ENCODE peak calls at places on chromosomes 5 and 9, in eight cellular contexts. H, E, C, N, A, S, I and G are unnamed samples.

GRCh38 chr5:124604419-124604818 is 142.0 kb downstream of the ZNF608 start:
- DNase-seq in S (no peak), I (no peak), C (no peak), A (no peak), N (no peak), H (no peak), E (no peak), G (no peak)

GRCh38 chr5:171600736-171601265 is 181.4 kb downstream of the FGF18 start:
- DNase-seq in N (no peak), E (no peak), I (peak; percentile 60), A (peak; percentile 24), C (peak; percentile 43), S (no peak), H (no peak), G (peak; percentile 76)

GRCh38 chr9:121937248-121937647 is 155.9 kb downstream of the TTLL11 start:
- DNase-seq in A (no peak), N (no peak), C (no peak), S (no peak), H (no peak), E (no peak), I (no peak), G (no peak)

GRCh38 chr5:143472576-143472975 is 69.1 kb upstream of the NR3C1 start:
- DNase-seq in I (no peak), E (no peak), A (no peak), C (no peak), N (no peak), H (no peak), S (no peak), G (no peak)

GRCh38 chr5:79853676-79854418 is 137.2 kb downstream of the MTX3 start:
- DNase-seq in A (no peak), C (no peak), N (no peak), S (peak; percentile 83), I (no peak), H (no peak), E (no peak), G (no peak)

GRCh38 chr9:131625848-131626670 is 80.7 kb downstream of the PRRT1B start:
- DNase-seq in H (no peak), A (no peak), I (no peak), N (no peak), S (no peak), E (peak; percentile 64), C (no peak), G (no peak)

GRCh38 chr5:128346038-128346437 is 192.0 kb downstream of the FBN2 start:
- DNase-seq in N (no peak), H (no peak), A (no peak), E (no peak), I (no peak), C (no peak), S (no peak), G (no peak)

GRCh38 chr9:36306481-36307306 is 48.4 kb upstream of the GNE start:
- DNase-seq in I (no peak), E (no peak), A (peak; percentile 22), N (no peak), H (no peak), S (peak; percentile 67), C (no peak), G (no peak)

GRCh38 chr9:75803130-75803529 is 87.3 kb upstream of the PCSK5 start:
- DNase-seq in E (no peak), I (no peak), A (peak; percentile 48), C (no peak), N (no peak), H (no peak), S (peak; percentile 17), G (no peak)

GRCh38 chr9:33311953-33312352 is 21.6 kb downstream of the NFX1 start:
- DNase-seq in C (no peak), H (no peak), E (no peak), N (no peak), S (no peak), I (no peak), A (no peak), G (no peak)

GRCh38 chr9:13083973-13084528 is 195.4 kb downstream of the MPDZ start:
- DNase-seq in N (no peak), H (no peak), S (peak; percentile 76), I (no peak), A (peak; percentile 46), C (no peak), E (no peak), G (no peak)

GRCh38 chr5:139383275-139383992 is at the start of gene SLC23A1:
- DNase-seq in S (no peak), N (no peak), I (no peak), C (no peak), E (no peak), H (no peak), A (no peak), G (peak; percentile 38)

GRCh38 chr9:127897194-127897692 is 2.2 kb downstream of the ST6GALNAC6 start:
- DNase-seq in E (peak; percentile 93), S (no peak), H (peak; percentile 78), C (peak; percentile 87), I (peak; percentile 70), N (no peak), A (peak; percentile 89), G (peak; percentile 84)

GRCh38 chr5:88688981-88689661 is 193.9 kb downstream of the MEF2C start:
- DNase-seq in E (no peak), N (no peak), A (no peak), S (peak; percentile 43), I (no peak), H (no peak), C (no peak), G (no peak)

GRCh38 chr5:77993141-77993540 is 217.0 kb upstream of the TBCA start:
- DNase-seq in E (no peak), A (no peak), N (no peak), C (no peak), H (no peak), I (no peak), S (no peak), G (no peak)

GRCh38 chr9:4009006-4009511 is 290.8 kb downstream of the GLIS3 start:
- DNase-seq in C (no peak), E (no peak), N (no peak), S (no peak), I (no peak), A (no peak), H (no peak), G (no peak)

GRCh38 chr9:34662544-34663295 is at the start of gene CCL27:
- DNase-seq in C (no peak), I (no peak), A (no peak), S (peak; percentile 65), E (no peak), H (no peak), N (no peak), G (no peak)

DNA sequence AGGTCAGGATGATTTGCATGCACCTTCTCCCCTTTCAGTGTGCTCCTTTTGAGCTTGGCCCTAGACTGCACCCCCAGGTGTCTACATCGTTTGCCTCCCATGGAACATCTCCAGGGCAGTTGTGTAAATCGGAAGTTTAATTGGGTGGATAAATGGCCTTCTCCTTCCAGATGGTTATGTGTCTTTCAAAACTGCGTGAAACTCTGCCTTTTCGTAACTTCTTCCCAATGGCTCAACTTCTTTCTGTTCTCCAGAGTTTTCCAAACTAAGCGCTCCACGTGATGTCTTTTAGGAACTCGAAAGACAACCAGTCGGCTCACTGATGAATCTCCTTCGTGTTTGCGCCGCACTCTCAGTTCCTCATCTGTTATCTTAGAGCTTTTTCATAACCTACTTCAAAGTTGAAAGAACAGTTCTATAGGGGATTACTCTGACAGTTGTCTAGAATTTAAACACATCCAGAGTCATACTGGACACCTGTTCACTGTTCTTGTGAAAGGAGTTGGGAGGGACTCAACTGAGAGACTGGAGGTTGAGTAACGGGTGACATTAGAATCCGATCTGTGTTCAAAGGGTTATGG is 1.8 kb downstream of the ADAMTS19 start:
- DNase-seq in N (no peak), C (no peak), E (no peak), H (no peak), A (no peak), S (no peak), I (no peak), G (no peak)
- H3K4me3 ChIP-seq in N (no peak overlapping the region), C (peak overlapping the region; percentile 65), E (no peak overlapping the region), H (peak overlapping the region; percentile 36), A (peak overlapping the region; percentile 58), S (peak overlapping the region; percentile 62), I (no peak overlapping the region), G (peak overlapping the region; percentile 39)

GRCh38 chr5:19866088-19866446 is 121.9 kb downstream of the CDH18 start:
- DNase-seq in S (no peak), C (no peak), A (no peak), H (no peak), E (no peak), I (no peak), N (no peak), G (no peak)
- H3K4me3 ChIP-seq in S (no peak overlapping the region), C (no peak overlapping the region), A (no peak overlapping the region), H (no peak overlapping the region), E (no peak overlapping the region), I (no peak overlapping the region), N (no peak overlapping the region), G (no peak overlapping the region)

GRCh38 chr9:21935631-21936030 is 58.6 kb downstream of the CDKN2A start:
- DNase-seq in H (no peak), C (no peak), S (no peak), A (no peak), N (no peak), I (no peak), E (no peak), G (no peak)

GRCh38 chr9:21936161-21936560 is 58.0 kb downstream of the CDKN2A start:
- DNase-seq in C (no peak), E (no peak), S (no peak), I (no peak), N (no peak), A (peak; percentile 29), H (no peak), G (no peak)

GRCh38 chr9:21931428-21931827 is 62.8 kb downstream of the CDKN2A start:
- DNase-seq in A (no peak), E (no peak), I (no peak), H (no peak), N (no peak), C (no peak), S (peak; percentile 41), G (no peak)

GRCh38 chr9:21933865-21934264 is 60.3 kb downstream of the CDKN2A start:
- DNase-seq in C (no peak), I (no peak), E (no peak), N (no peak), H (no peak), A (peak; percentile 34), S (peak; percentile 75), G (no peak)

DNA sequence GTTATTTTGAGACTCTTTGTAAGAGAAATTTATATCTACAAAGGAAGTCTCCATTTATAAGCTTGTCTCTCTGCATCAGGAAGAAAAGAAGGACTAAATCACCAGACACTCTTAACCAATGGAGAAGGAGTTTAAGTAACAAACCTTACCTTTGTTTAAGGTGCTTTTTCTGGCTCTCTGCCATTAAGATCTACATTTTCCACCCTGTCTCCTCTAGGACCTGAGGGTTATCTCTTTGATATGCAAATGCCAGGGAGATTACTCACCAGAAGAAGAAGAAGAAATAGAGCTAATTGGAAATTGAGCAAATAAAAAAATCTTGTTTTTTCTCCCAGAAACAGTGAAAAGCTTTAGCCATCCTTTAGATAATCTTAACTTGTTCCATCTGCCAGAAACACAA is 60.9 kb downstream of the CDKN2A start:
- DNase-seq in H (no peak), S (peak; percentile 48), A (no peak), E (no peak), N (no peak), I (no peak), C (no peak), G (no peak)
- H3K4me3 ChIP-seq in H (no peak overlapping the region), S (no peak overlapping the region), A (no peak overlapping the region), E (no peak overlapping the region), N (no peak overlapping the region), I (no peak overlapping the region), C (no peak overlapping the region), G (no peak overlapping the region)

DNA sequence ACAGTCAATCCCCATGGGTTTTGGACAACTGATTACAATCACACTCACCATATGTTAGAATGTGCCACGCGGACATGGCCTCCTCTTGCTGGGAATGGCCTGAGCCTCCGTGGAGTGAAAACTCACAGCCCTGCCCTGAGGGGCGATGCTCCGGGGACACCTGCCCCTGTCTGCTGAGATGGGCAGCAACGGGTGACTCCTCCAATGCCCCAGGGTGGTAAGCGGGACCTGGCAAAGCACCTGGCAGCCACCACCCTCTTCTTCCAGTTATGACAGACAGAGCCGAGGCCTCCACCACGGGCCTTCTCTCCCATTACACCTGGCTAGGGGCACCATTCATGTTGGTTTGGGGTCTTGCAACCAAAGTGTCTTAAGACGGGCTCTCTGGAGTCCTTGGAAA is 94.9 kb upstream of the COL5A1 start:
- DNase-seq in E (peak; percentile 55), C (no peak), I (no peak), H (no peak), N (no peak), S (no peak), A (no peak), G (no peak)
- H3K4me3 ChIP-seq in E (no peak overlapping the region), C (no peak overlapping the region), I (no peak overlapping the region), H (no peak overlapping the region), N (no peak overlapping the region), S (no peak overlapping the region), A (no peak overlapping the region), G (no peak overlapping the region)